ENCODE peak calls at places on chromosomes 12 and 14, in four cellular contexts. X, C, O and H are unnamed samples. For H3K4me1, the result is how much of the 10 kb centered on the place peaks cover.

GRCh38 chr14:74085047-74085637 is 386 bp downstream of the LIN52 start:
- DNase-seq in X (peak), C (peak), O (peak), H (no peak)

GRCh38 chr12:108308432-108308831 is 30.7 kb downstream of the CMKLR1 start:
- DNase-seq in X (no peak), C (no peak), O (no peak), H (no peak)

GRCh38 chr12:87760943-87761342 is 268.3 kb downstream of the C12orf50 start:
- DNase-seq in X (no peak), C (no peak), O (no peak), H (no peak)

GRCh38 chr14:76514599-76514998 is 138.7 kb downstream of the ESRRB start:
- DNase-seq in X (no peak), C (no peak), O (no peak), H (no peak)

GRCh38 chr12:58169826-58170225 is 228.5 kb downstream of the ATP23 start:
- DNase-seq in X (no peak), C (no peak), O (no peak), H (no peak)

GRCh38 chr12:3587402-3588013 is 96.5 kb downstream of the PRMT8 start:
- DNase-seq in X (no peak), C (no peak), O (no peak), H (no peak)

GRCh38 chr14:24312736-24313507 is 1.6 kb downstream of the LTB4R start:
- DNase-seq in X (no peak), C (no peak), O (no peak), H (no peak)

GRCh38 chr14:75440733-75441474 is 13.1 kb downstream of the JDP2 start:
- DNase-seq in X (no peak), C (no peak), O (no peak), H (no peak)

GRCh38 chr12:120628919-120629318 is 11.5 kb upstream of the CABP1 start:
- DNase-seq in X (no peak), C (no peak), O (no peak), H (no peak)

GRCh38 chr14:90649557-90650135 is 166.6 kb downstream of the TTC7B start:
- DNase-seq in X (no peak), C (no peak), O (no peak), H (no peak)

GRCh38 chr14:101965145-101965531 is 765 bp downstream of the DYNC1H1 start:
- DNase-seq in X (peak), C (peak), O (peak), H (peak)

GRCh38 chr12:53481108-53481442 is 18.2 kb downstream of the MAP3K12 start:
- DNase-seq in X (no peak), C (no peak), O (no peak), H (no peak)
- H3K27ac ChIP-seq in X (peak), C (no peak), O (no peak), H (no peak)

DNA sequence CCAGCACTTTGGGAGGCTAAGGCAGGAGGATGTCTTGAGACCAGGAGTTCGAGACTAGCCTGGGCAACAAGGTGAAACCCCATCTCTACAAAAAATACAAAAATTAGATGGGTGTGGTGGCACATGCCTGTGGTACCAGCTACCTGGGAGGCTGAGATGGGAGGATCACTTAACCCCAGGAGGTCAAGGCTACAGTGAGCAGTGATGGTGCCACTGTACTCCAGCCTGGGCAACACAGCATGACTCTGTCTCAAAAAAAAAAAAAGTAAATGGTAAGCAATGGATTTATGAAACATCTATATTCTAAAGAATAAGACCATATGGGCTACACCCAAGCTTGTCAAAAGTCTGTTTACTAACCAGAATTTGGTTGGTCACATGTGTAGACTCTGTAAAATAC is 12.3 kb downstream of the FGD6 start:
- DNase-seq in X (no peak), C (no peak), O (no peak), H (no peak)
- H3K4me1 ChIP-seq in X (under half), C (under half), O (half or more), H (under half)

GRCh38 chr14:99659333-99659741 is 14.4 kb downstream of the HHIPL1 start:
- DNase-seq in X (no peak), C (no peak), O (no peak), H (no peak)
- H3K4me3 ChIP-seq in X (no peak), C (no peak), O (no peak), H (no peak)

DNA sequence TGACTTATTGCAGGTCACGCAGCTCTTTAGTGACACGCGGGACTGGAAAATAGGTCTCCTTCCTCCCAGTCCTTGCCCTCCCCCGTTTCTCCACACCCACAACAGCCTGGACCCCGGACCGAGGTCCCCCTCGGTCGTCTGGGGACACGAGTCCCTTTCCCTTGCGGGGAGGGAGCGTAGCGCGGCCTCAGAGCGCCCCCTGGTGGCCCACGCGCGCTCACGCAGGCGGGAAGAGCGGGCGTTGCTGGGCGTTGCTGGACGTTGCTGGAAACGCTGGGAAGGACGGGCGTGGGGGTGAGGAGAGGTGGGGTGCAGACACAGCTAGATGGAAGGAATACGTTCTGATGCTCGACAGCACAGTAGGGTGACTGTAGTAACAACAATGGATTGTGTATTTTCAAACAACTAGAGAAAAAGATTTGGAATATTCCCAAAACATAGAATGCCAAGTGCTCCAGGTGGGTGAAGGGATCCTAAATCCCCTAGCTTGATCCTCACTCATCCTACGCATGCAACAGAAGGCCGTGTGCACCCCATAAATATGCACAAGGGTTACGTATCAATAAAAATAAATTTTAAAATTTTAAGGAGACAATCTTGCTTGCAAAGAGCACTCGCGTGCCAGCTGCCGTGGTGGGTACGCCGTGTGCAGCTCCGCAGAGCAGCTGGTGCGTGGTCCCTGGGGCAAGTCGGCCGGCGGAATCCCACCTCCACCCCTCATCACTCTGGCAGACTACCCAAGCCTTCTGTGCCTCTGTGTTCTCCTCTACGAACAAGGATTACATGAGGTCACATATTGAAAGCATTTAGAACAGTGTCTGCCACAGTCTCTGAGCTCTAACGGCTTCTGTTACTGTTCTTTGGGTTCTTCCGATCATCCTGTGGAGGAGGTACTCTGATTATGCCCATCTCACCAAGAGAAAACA is 87.4 kb downstream of the B4GALNT3 start:
- DNase-seq in X (no peak), C (peak), O (peak), H (peak)
- H3K27ac ChIP-seq in X (no peak), C (no peak), O (no peak), H (no peak)

GRCh38 chr12:131223791-131224567 is 270.3 kb downstream of the ADGRD1 start:
- DNase-seq in X (no peak), C (no peak), O (no peak), H (no peak)
- H3K4me1 ChIP-seq in X (under half), C (under half), O (under half), H (under half)